ENCODE peak calls at places on chromosomes 1 and 21, in ten cellular contexts. One of them, this sample, is unnamed.

GRCh38 chr1:235873045-235873444 is 6.3 kb upstream of the LYST start:
- ATAC-seq in PC-3: no peak
- ATAC-seq in activated naive CD8-positive, alpha-beta T cell treated with anti-CD3 and anti-CD28 coated beads, Interleukin-2, amount 50 U/mL, for 24 hours: peak
- ATAC-seq in GM23338: no peak
- ATAC-seq in lower lobe of right lung: no peak
- ATAC-seq in right lobe of liver: no peak
- ATAC-seq in gastroesophageal sphincter: no peak
- ATAC-seq in activated naive CD4-positive, alpha-beta T cell treated with anti-CD3 and anti-CD28 coated beads, Interleukin-2, amount 50 U/mL, for 72 hours: peak
- ATAC-seq in activated T-cell treated with anti-CD3 and anti-CD28 coated beads, Interleukin-2, amount 50 U/mL, for 4 hours: peak
- ATAC-seq in naive thymus-derived CD8-positive, alpha-beta T cell: no peak
- ATAC-seq in this sample: peak

GRCh38 chr1:906532-907420 is 16.9 kb upstream of the SAMD11 start:
- ATAC-seq in PC-3: peak
- ATAC-seq in activated naive CD8-positive, alpha-beta T cell treated with anti-CD3 and anti-CD28 coated beads, Interleukin-2, amount 50 U/mL, for 24 hours: peak
- ATAC-seq in GM23338: peak
- ATAC-seq in lower lobe of right lung: peak
- ATAC-seq in right lobe of liver: peak
- ATAC-seq in gastroesophageal sphincter: no peak
- ATAC-seq in activated naive CD4-positive, alpha-beta T cell treated with anti-CD3 and anti-CD28 coated beads, Interleukin-2, amount 50 U/mL, for 72 hours: peak
- ATAC-seq in activated T-cell treated with anti-CD3 and anti-CD28 coated beads, Interleukin-2, amount 50 U/mL, for 4 hours: peak
- ATAC-seq in naive thymus-derived CD8-positive, alpha-beta T cell: no peak
- ATAC-seq in this sample: no peak

GRCh38 chr1:231866392-231867331 is 240.1 kb downstream of the DISC1 start:
- ATAC-seq in PC-3: peak
- ATAC-seq in activated naive CD8-positive, alpha-beta T cell treated with anti-CD3 and anti-CD28 coated beads, Interleukin-2, amount 50 U/mL, for 24 hours: no peak
- ATAC-seq in GM23338: peak
- ATAC-seq in lower lobe of right lung: peak
- ATAC-seq in right lobe of liver: peak
- ATAC-seq in gastroesophageal sphincter: peak
- ATAC-seq in activated naive CD4-positive, alpha-beta T cell treated with anti-CD3 and anti-CD28 coated beads, Interleukin-2, amount 50 U/mL, for 72 hours: no peak
- ATAC-seq in activated T-cell treated with anti-CD3 and anti-CD28 coated beads, Interleukin-2, amount 50 U/mL, for 4 hours: no peak
- ATAC-seq in naive thymus-derived CD8-positive, alpha-beta T cell: peak
- ATAC-seq in this sample: no peak

GRCh38 chr1:207972350-207972749 is 61.4 kb upstream of the CD34 start:
- ATAC-seq in PC-3: no peak
- ATAC-seq in activated naive CD8-positive, alpha-beta T cell treated with anti-CD3 and anti-CD28 coated beads, Interleukin-2, amount 50 U/mL, for 24 hours: no peak
- ATAC-seq in GM23338: no peak
- ATAC-seq in lower lobe of right lung: peak
- ATAC-seq in right lobe of liver: no peak
- ATAC-seq in gastroesophageal sphincter: peak
- ATAC-seq in activated naive CD4-positive, alpha-beta T cell treated with anti-CD3 and anti-CD28 coated beads, Interleukin-2, amount 50 U/mL, for 72 hours: no peak
- ATAC-seq in activated T-cell treated with anti-CD3 and anti-CD28 coated beads, Interleukin-2, amount 50 U/mL, for 4 hours: no peak
- ATAC-seq in naive thymus-derived CD8-positive, alpha-beta T cell: no peak
- ATAC-seq in this sample: no peak

GRCh38 chr1:89545264-89546038 is 20.8 kb downstream of the LRRC8B start:
- ATAC-seq in PC-3: no peak
- ATAC-seq in activated naive CD8-positive, alpha-beta T cell treated with anti-CD3 and anti-CD28 coated beads, Interleukin-2, amount 50 U/mL, for 24 hours: peak
- ATAC-seq in GM23338: no peak
- ATAC-seq in lower lobe of right lung: no peak
- ATAC-seq in right lobe of liver: peak
- ATAC-seq in gastroesophageal sphincter: no peak
- ATAC-seq in activated naive CD4-positive, alpha-beta T cell treated with anti-CD3 and anti-CD28 coated beads, Interleukin-2, amount 50 U/mL, for 72 hours: peak
- ATAC-seq in activated T-cell treated with anti-CD3 and anti-CD28 coated beads, Interleukin-2, amount 50 U/mL, for 4 hours: peak
- ATAC-seq in naive thymus-derived CD8-positive, alpha-beta T cell: peak
- ATAC-seq in this sample: peak

GRCh38 chr1:100734716-100735115 is 15.2 kb downstream of the VCAM1 start:
- ATAC-seq in PC-3: no peak
- ATAC-seq in activated naive CD8-positive, alpha-beta T cell treated with anti-CD3 and anti-CD28 coated beads, Interleukin-2, amount 50 U/mL, for 24 hours: no peak
- ATAC-seq in GM23338: no peak
- ATAC-seq in lower lobe of right lung: no peak
- ATAC-seq in right lobe of liver: no peak
- ATAC-seq in gastroesophageal sphincter: peak
- ATAC-seq in activated naive CD4-positive, alpha-beta T cell treated with anti-CD3 and anti-CD28 coated beads, Interleukin-2, amount 50 U/mL, for 72 hours: no peak
- ATAC-seq in activated T-cell treated with anti-CD3 and anti-CD28 coated beads, Interleukin-2, amount 50 U/mL, for 4 hours: no peak
- ATAC-seq in naive thymus-derived CD8-positive, alpha-beta T cell: no peak
- ATAC-seq in this sample: no peak

GRCh38 chr1:109997204-109997866 is 12.8 kb downstream of the AHCYL1 start:
- ATAC-seq in PC-3: peak
- ATAC-seq in activated naive CD8-positive, alpha-beta T cell treated with anti-CD3 and anti-CD28 coated beads, Interleukin-2, amount 50 U/mL, for 24 hours: no peak
- ATAC-seq in GM23338: no peak
- ATAC-seq in lower lobe of right lung: no peak
- ATAC-seq in right lobe of liver: no peak
- ATAC-seq in gastroesophageal sphincter: no peak
- ATAC-seq in activated naive CD4-positive, alpha-beta T cell treated with anti-CD3 and anti-CD28 coated beads, Interleukin-2, amount 50 U/mL, for 72 hours: no peak
- ATAC-seq in activated T-cell treated with anti-CD3 and anti-CD28 coated beads, Interleukin-2, amount 50 U/mL, for 4 hours: no peak
- ATAC-seq in naive thymus-derived CD8-positive, alpha-beta T cell: no peak
- ATAC-seq in this sample: no peak

GRCh38 chr21:17537299-17537698 is 24.5 kb downstream of the CXADR start:
- ATAC-seq in PC-3: peak
- ATAC-seq in activated naive CD8-positive, alpha-beta T cell treated with anti-CD3 and anti-CD28 coated beads, Interleukin-2, amount 50 U/mL, for 24 hours: no peak
- ATAC-seq in GM23338: no peak
- ATAC-seq in lower lobe of right lung: no peak
- ATAC-seq in right lobe of liver: no peak
- ATAC-seq in gastroesophageal sphincter: no peak
- ATAC-seq in activated naive CD4-positive, alpha-beta T cell treated with anti-CD3 and anti-CD28 coated beads, Interleukin-2, amount 50 U/mL, for 72 hours: no peak
- ATAC-seq in activated T-cell treated with anti-CD3 and anti-CD28 coated beads, Interleukin-2, amount 50 U/mL, for 4 hours: no peak
- ATAC-seq in naive thymus-derived CD8-positive, alpha-beta T cell: no peak
- ATAC-seq in this sample: no peak

GRCh38 chr1:12182410-12182946 is 15.7 kb downstream of the TNFRSF1B start:
- ATAC-seq in PC-3: no peak
- ATAC-seq in activated naive CD8-positive, alpha-beta T cell treated with anti-CD3 and anti-CD28 coated beads, Interleukin-2, amount 50 U/mL, for 24 hours: no peak
- ATAC-seq in GM23338: no peak
- ATAC-seq in lower lobe of right lung: no peak
- ATAC-seq in right lobe of liver: no peak
- ATAC-seq in gastroesophageal sphincter: no peak
- ATAC-seq in activated naive CD4-positive, alpha-beta T cell treated with anti-CD3 and anti-CD28 coated beads, Interleukin-2, amount 50 U/mL, for 72 hours: no peak
- ATAC-seq in activated T-cell treated with anti-CD3 and anti-CD28 coated beads, Interleukin-2, amount 50 U/mL, for 4 hours: no peak
- ATAC-seq in naive thymus-derived CD8-positive, alpha-beta T cell: no peak
- ATAC-seq in this sample: no peak

GRCh38 chr21:35352066-35352770 is 303.1 kb upstream of the RUNX1 start:
- ATAC-seq in PC-3: no peak
- ATAC-seq in activated naive CD8-positive, alpha-beta T cell treated with anti-CD3 and anti-CD28 coated beads, Interleukin-2, amount 50 U/mL, for 24 hours: peak
- ATAC-seq in GM23338: no peak
- ATAC-seq in lower lobe of right lung: no peak
- ATAC-seq in right lobe of liver: no peak
- ATAC-seq in gastroesophageal sphincter: no peak
- ATAC-seq in activated naive CD4-positive, alpha-beta T cell treated with anti-CD3 and anti-CD28 coated beads, Interleukin-2, amount 50 U/mL, for 72 hours: peak
- ATAC-seq in activated T-cell treated with anti-CD3 and anti-CD28 coated beads, Interleukin-2, amount 50 U/mL, for 4 hours: peak
- ATAC-seq in naive thymus-derived CD8-positive, alpha-beta T cell: no peak
- ATAC-seq in this sample: peak

GRCh38 chr1:22969224-22969829 is 3.3 kb downstream of the LACTBL1 start:
- ATAC-seq in PC-3: peak
- ATAC-seq in activated naive CD8-positive, alpha-beta T cell treated with anti-CD3 and anti-CD28 coated beads, Interleukin-2, amount 50 U/mL, for 24 hours: no peak
- ATAC-seq in GM23338: no peak
- ATAC-seq in lower lobe of right lung: peak
- ATAC-seq in right lobe of liver: no peak
- ATAC-seq in gastroesophageal sphincter: peak
- ATAC-seq in activated naive CD4-positive, alpha-beta T cell treated with anti-CD3 and anti-CD28 coated beads, Interleukin-2, amount 50 U/mL, for 72 hours: no peak
- ATAC-seq in activated T-cell treated with anti-CD3 and anti-CD28 coated beads, Interleukin-2, amount 50 U/mL, for 4 hours: no peak
- ATAC-seq in naive thymus-derived CD8-positive, alpha-beta T cell: no peak
- ATAC-seq in this sample: no peak

GRCh38 chr1:19353596-19353995 is 41.5 kb downstream of the SLC66A1 start:
- ATAC-seq in PC-3: no peak
- ATAC-seq in activated naive CD8-positive, alpha-beta T cell treated with anti-CD3 and anti-CD28 coated beads, Interleukin-2, amount 50 U/mL, for 24 hours: no peak
- ATAC-seq in GM23338: peak
- ATAC-seq in lower lobe of right lung: no peak
- ATAC-seq in right lobe of liver: no peak
- ATAC-seq in gastroesophageal sphincter: no peak
- ATAC-seq in activated naive CD4-positive, alpha-beta T cell treated with anti-CD3 and anti-CD28 coated beads, Interleukin-2, amount 50 U/mL, for 72 hours: peak
- ATAC-seq in activated T-cell treated with anti-CD3 and anti-CD28 coated beads, Interleukin-2, amount 50 U/mL, for 4 hours: no peak
- ATAC-seq in naive thymus-derived CD8-positive, alpha-beta T cell: no peak
- ATAC-seq in this sample: no peak

GRCh38 chr1:155801149-155801548 is 55.9 kb downstream of the GON4L start:
- ATAC-seq in PC-3: peak
- ATAC-seq in activated naive CD8-positive, alpha-beta T cell treated with anti-CD3 and anti-CD28 coated beads, Interleukin-2, amount 50 U/mL, for 24 hours: peak
- ATAC-seq in GM23338: no peak
- ATAC-seq in lower lobe of right lung: no peak
- ATAC-seq in right lobe of liver: no peak
- ATAC-seq in gastroesophageal sphincter: no peak
- ATAC-seq in activated naive CD4-positive, alpha-beta T cell treated with anti-CD3 and anti-CD28 coated beads, Interleukin-2, amount 50 U/mL, for 72 hours: peak
- ATAC-seq in activated T-cell treated with anti-CD3 and anti-CD28 coated beads, Interleukin-2, amount 50 U/mL, for 4 hours: peak
- ATAC-seq in naive thymus-derived CD8-positive, alpha-beta T cell: no peak
- ATAC-seq in this sample: peak

GRCh38 chr1:154575951-154576566 is 8.5 kb downstream of the CHRNB2 start:
- ATAC-seq in PC-3: no peak
- ATAC-seq in activated naive CD8-positive, alpha-beta T cell treated with anti-CD3 and anti-CD28 coated beads, Interleukin-2, amount 50 U/mL, for 24 hours: no peak
- ATAC-seq in GM23338: no peak
- ATAC-seq in lower lobe of right lung: no peak
- ATAC-seq in right lobe of liver: no peak
- ATAC-seq in gastroesophageal sphincter: no peak
- ATAC-seq in activated naive CD4-positive, alpha-beta T cell treated with anti-CD3 and anti-CD28 coated beads, Interleukin-2, amount 50 U/mL, for 72 hours: no peak
- ATAC-seq in activated T-cell treated with anti-CD3 and anti-CD28 coated beads, Interleukin-2, amount 50 U/mL, for 4 hours: no peak
- ATAC-seq in naive thymus-derived CD8-positive, alpha-beta T cell: no peak
- ATAC-seq in this sample: no peak

GRCh38 chr1:82090104-82090503 is 289.4 kb downstream of the ADGRL2 start:
- ATAC-seq in PC-3: no peak
- ATAC-seq in activated naive CD8-positive, alpha-beta T cell treated with anti-CD3 and anti-CD28 coated beads, Interleukin-2, amount 50 U/mL, for 24 hours: no peak
- ATAC-seq in GM23338: no peak
- ATAC-seq in lower lobe of right lung: no peak
- ATAC-seq in right lobe of liver: no peak
- ATAC-seq in gastroesophageal sphincter: no peak
- ATAC-seq in activated naive CD4-positive, alpha-beta T cell treated with anti-CD3 and anti-CD28 coated beads, Interleukin-2, amount 50 U/mL, for 72 hours: no peak
- ATAC-seq in activated T-cell treated with anti-CD3 and anti-CD28 coated beads, Interleukin-2, amount 50 U/mL, for 4 hours: no peak
- ATAC-seq in naive thymus-derived CD8-positive, alpha-beta T cell: no peak
- ATAC-seq in this sample: no peak

GRCh38 chr1:201039876-201040275 is 16.4 kb upstream of the KIF21B start:
- ATAC-seq in PC-3: no peak
- ATAC-seq in activated naive CD8-positive, alpha-beta T cell treated with anti-CD3 and anti-CD28 coated beads, Interleukin-2, amount 50 U/mL, for 24 hours: no peak
- ATAC-seq in GM23338: no peak
- ATAC-seq in lower lobe of right lung: no peak
- ATAC-seq in right lobe of liver: no peak
- ATAC-seq in gastroesophageal sphincter: no peak
- ATAC-seq in activated naive CD4-positive, alpha-beta T cell treated with anti-CD3 and anti-CD28 coated beads, Interleukin-2, amount 50 U/mL, for 72 hours: no peak
- ATAC-seq in activated T-cell treated with anti-CD3 and anti-CD28 coated beads, Interleukin-2, amount 50 U/mL, for 4 hours: no peak
- ATAC-seq in naive thymus-derived CD8-positive, alpha-beta T cell: no peak
- ATAC-seq in this sample: no peak

GRCh38 chr1:246790833-246791232 is 66.6 kb downstream of the SCCPDH start:
- ATAC-seq in PC-3: no peak
- ATAC-seq in activated naive CD8-positive, alpha-beta T cell treated with anti-CD3 and anti-CD28 coated beads, Interleukin-2, amount 50 U/mL, for 24 hours: no peak
- ATAC-seq in GM23338: no peak
- ATAC-seq in lower lobe of right lung: no peak
- ATAC-seq in right lobe of liver: no peak
- ATAC-seq in gastroesophageal sphincter: no peak
- ATAC-seq in activated naive CD4-positive, alpha-beta T cell treated with anti-CD3 and anti-CD28 coated beads, Interleukin-2, amount 50 U/mL, for 72 hours: no peak
- ATAC-seq in activated T-cell treated with anti-CD3 and anti-CD28 coated beads, Interleukin-2, amount 50 U/mL, for 4 hours: no peak
- ATAC-seq in naive thymus-derived CD8-positive, alpha-beta T cell: no peak
- ATAC-seq in this sample: no peak

GRCh38 chr21:46483300-46484295 is 24.9 kb downstream of the DIP2A start:
- ATAC-seq in PC-3: peak
- ATAC-seq in activated naive CD8-positive, alpha-beta T cell treated with anti-CD3 and anti-CD28 coated beads, Interleukin-2, amount 50 U/mL, for 24 hours: no peak
- ATAC-seq in GM23338: peak
- ATAC-seq in lower lobe of right lung: no peak
- ATAC-seq in right lobe of liver: no peak
- ATAC-seq in gastroesophageal sphincter: no peak
- ATAC-seq in activated naive CD4-positive, alpha-beta T cell treated with anti-CD3 and anti-CD28 coated beads, Interleukin-2, amount 50 U/mL, for 72 hours: peak
- ATAC-seq in activated T-cell treated with anti-CD3 and anti-CD28 coated beads, Interleukin-2, amount 50 U/mL, for 4 hours: no peak
- ATAC-seq in naive thymus-derived CD8-positive, alpha-beta T cell: no peak
- ATAC-seq in this sample: peak

GRCh38 chr1:95249929-95250328 is 15.9 kb downstream of the RWDD3 start:
- ATAC-seq in PC-3: no peak
- ATAC-seq in activated naive CD8-positive, alpha-beta T cell treated with anti-CD3 and anti-CD28 coated beads, Interleukin-2, amount 50 U/mL, for 24 hours: no peak
- ATAC-seq in GM23338: no peak
- ATAC-seq in lower lobe of right lung: no peak
- ATAC-seq in right lobe of liver: no peak
- ATAC-seq in gastroesophageal sphincter: no peak
- ATAC-seq in activated naive CD4-positive, alpha-beta T cell treated with anti-CD3 and anti-CD28 coated beads, Interleukin-2, amount 50 U/mL, for 72 hours: no peak
- ATAC-seq in activated T-cell treated with anti-CD3 and anti-CD28 coated beads, Interleukin-2, amount 50 U/mL, for 4 hours: no peak
- ATAC-seq in naive thymus-derived CD8-positive, alpha-beta T cell: no peak
- ATAC-seq in this sample: no peak

GRCh38 chr21:38247738-38248509 is 8.9 kb upstream of the KCNJ15 start:
- ATAC-seq in PC-3: no peak
- ATAC-seq in activated naive CD8-positive, alpha-beta T cell treated with anti-CD3 and anti-CD28 coated beads, Interleukin-2, amount 50 U/mL, for 24 hours: no peak
- ATAC-seq in GM23338: no peak
- ATAC-seq in lower lobe of right lung: peak
- ATAC-seq in right lobe of liver: no peak
- ATAC-seq in gastroesophageal sphincter: no peak
- ATAC-seq in activated naive CD4-positive, alpha-beta T cell treated with anti-CD3 and anti-CD28 coated beads, Interleukin-2, amount 50 U/mL, for 72 hours: no peak
- ATAC-seq in activated T-cell treated with anti-CD3 and anti-CD28 coated beads, Interleukin-2, amount 50 U/mL, for 4 hours: no peak
- ATAC-seq in naive thymus-derived CD8-positive, alpha-beta T cell: no peak
- ATAC-seq in this sample: no peak

GRCh38 chr1:177443003-177443402 is 272.2 kb downstream of the BRINP2 start:
- ATAC-seq in PC-3: no peak
- ATAC-seq in activated naive CD8-positive, alpha-beta T cell treated with anti-CD3 and anti-CD28 coated beads, Interleukin-2, amount 50 U/mL, for 24 hours: no peak
- ATAC-seq in GM23338: no peak
- ATAC-seq in lower lobe of right lung: no peak
- ATAC-seq in right lobe of liver: no peak
- ATAC-seq in gastroesophageal sphincter: no peak
- ATAC-seq in activated naive CD4-positive, alpha-beta T cell treated with anti-CD3 and anti-CD28 coated beads, Interleukin-2, amount 50 U/mL, for 72 hours: no peak
- ATAC-seq in activated T-cell treated with anti-CD3 and anti-CD28 coated beads, Interleukin-2, amount 50 U/mL, for 4 hours: no peak
- ATAC-seq in naive thymus-derived CD8-positive, alpha-beta T cell: no peak
- ATAC-seq in this sample: no peak

GRCh38 chr1:19792237-19793002 is 7.3 kb downstream of the TMCO4 start:
- ATAC-seq in PC-3: no peak
- ATAC-seq in activated naive CD8-positive, alpha-beta T cell treated with anti-CD3 and anti-CD28 coated beads, Interleukin-2, amount 50 U/mL, for 24 hours: no peak
- ATAC-seq in GM23338: no peak
- ATAC-seq in lower lobe of right lung: no peak
- ATAC-seq in right lobe of liver: no peak
- ATAC-seq in gastroesophageal sphincter: no peak
- ATAC-seq in activated naive CD4-positive, alpha-beta T cell treated with anti-CD3 and anti-CD28 coated beads, Interleukin-2, amount 50 U/mL, for 72 hours: no peak
- ATAC-seq in activated T-cell treated with anti-CD3 and anti-CD28 coated beads, Interleukin-2, amount 50 U/mL, for 4 hours: no peak
- ATAC-seq in naive thymus-derived CD8-positive, alpha-beta T cell: no peak
- ATAC-seq in this sample: no peak

GRCh38 chr21:32315511-32316362 is 17.1 kb downstream of the MRAP start:
- ATAC-seq in PC-3: peak
- ATAC-seq in activated naive CD8-positive, alpha-beta T cell treated with anti-CD3 and anti-CD28 coated beads, Interleukin-2, amount 50 U/mL, for 24 hours: no peak
- ATAC-seq in GM23338: no peak
- ATAC-seq in lower lobe of right lung: no peak
- ATAC-seq in right lobe of liver: no peak
- ATAC-seq in gastroesophageal sphincter: no peak
- ATAC-seq in activated naive CD4-positive, alpha-beta T cell treated with anti-CD3 and anti-CD28 coated beads, Interleukin-2, amount 50 U/mL, for 72 hours: no peak
- ATAC-seq in activated T-cell treated with anti-CD3 and anti-CD28 coated beads, Interleukin-2, amount 50 U/mL, for 4 hours: no peak
- ATAC-seq in naive thymus-derived CD8-positive, alpha-beta T cell: no peak
- ATAC-seq in this sample: no peak

GRCh38 chr1:152861374-152861773 is 1.6 kb downstream of the LCE7A start:
- ATAC-seq in PC-3: no peak
- ATAC-seq in activated naive CD8-positive, alpha-beta T cell treated with anti-CD3 and anti-CD28 coated beads, Interleukin-2, amount 50 U/mL, for 24 hours: no peak
- ATAC-seq in GM23338: no peak
- ATAC-seq in lower lobe of right lung: no peak
- ATAC-seq in right lobe of liver: no peak
- ATAC-seq in gastroesophageal sphincter: no peak
- ATAC-seq in activated naive CD4-positive, alpha-beta T cell treated with anti-CD3 and anti-CD28 coated beads, Interleukin-2, amount 50 U/mL, for 72 hours: no peak
- ATAC-seq in activated T-cell treated with anti-CD3 and anti-CD28 coated beads, Interleukin-2, amount 50 U/mL, for 4 hours: no peak
- ATAC-seq in naive thymus-derived CD8-positive, alpha-beta T cell: no peak
- ATAC-seq in this sample: no peak

GRCh38 chr1:206742702-206743383 is 27.7 kb upstream of the IL19 start:
- ATAC-seq in PC-3: no peak
- ATAC-seq in activated naive CD8-positive, alpha-beta T cell treated with anti-CD3 and anti-CD28 coated beads, Interleukin-2, amount 50 U/mL, for 24 hours: peak
- ATAC-seq in GM23338: no peak
- ATAC-seq in lower lobe of right lung: no peak
- ATAC-seq in right lobe of liver: no peak
- ATAC-seq in gastroesophageal sphincter: no peak
- ATAC-seq in activated naive CD4-positive, alpha-beta T cell treated with anti-CD3 and anti-CD28 coated beads, Interleukin-2, amount 50 U/mL, for 72 hours: no peak
- ATAC-seq in activated T-cell treated with anti-CD3 and anti-CD28 coated beads, Interleukin-2, amount 50 U/mL, for 4 hours: peak
- ATAC-seq in naive thymus-derived CD8-positive, alpha-beta T cell: no peak
- ATAC-seq in this sample: peak

GRCh38 chr1:36614571-36614970 is 131.9 kb upstream of the CSF3R start:
- ATAC-seq in PC-3: no peak
- ATAC-seq in activated naive CD8-positive, alpha-beta T cell treated with anti-CD3 and anti-CD28 coated beads, Interleukin-2, amount 50 U/mL, for 24 hours: no peak
- ATAC-seq in GM23338: no peak
- ATAC-seq in lower lobe of right lung: no peak
- ATAC-seq in right lobe of liver: no peak
- ATAC-seq in gastroesophageal sphincter: no peak
- ATAC-seq in activated naive CD4-positive, alpha-beta T cell treated with anti-CD3 and anti-CD28 coated beads, Interleukin-2, amount 50 U/mL, for 72 hours: no peak
- ATAC-seq in activated T-cell treated with anti-CD3 and anti-CD28 coated beads, Interleukin-2, amount 50 U/mL, for 4 hours: no peak
- ATAC-seq in naive thymus-derived CD8-positive, alpha-beta T cell: no peak
- ATAC-seq in this sample: no peak

GRCh38 chr1:203075249-203076030 is 10.4 kb downstream of the MYOG start:
- ATAC-seq in PC-3: no peak
- ATAC-seq in activated naive CD8-positive, alpha-beta T cell treated with anti-CD3 and anti-CD28 coated beads, Interleukin-2, amount 50 U/mL, for 24 hours: peak
- ATAC-seq in GM23338: peak
- ATAC-seq in lower lobe of right lung: peak
- ATAC-seq in right lobe of liver: peak
- ATAC-seq in gastroesophageal sphincter: no peak
- ATAC-seq in activated naive CD4-positive, alpha-beta T cell treated with anti-CD3 and anti-CD28 coated beads, Interleukin-2, amount 50 U/mL, for 72 hours: peak
- ATAC-seq in activated T-cell treated with anti-CD3 and anti-CD28 coated beads, Interleukin-2, amount 50 U/mL, for 4 hours: peak
- ATAC-seq in naive thymus-derived CD8-positive, alpha-beta T cell: peak
- ATAC-seq in this sample: peak

GRCh38 chr1:98903261-98903660 is 101.4 kb downstream of the PLPPR5 start:
- ATAC-seq in PC-3: peak
- ATAC-seq in activated naive CD8-positive, alpha-beta T cell treated with anti-CD3 and anti-CD28 coated beads, Interleukin-2, amount 50 U/mL, for 24 hours: no peak
- ATAC-seq in GM23338: no peak
- ATAC-seq in lower lobe of right lung: no peak
- ATAC-seq in right lobe of liver: no peak
- ATAC-seq in gastroesophageal sphincter: no peak
- ATAC-seq in activated naive CD4-positive, alpha-beta T cell treated with anti-CD3 and anti-CD28 coated beads, Interleukin-2, amount 50 U/mL, for 72 hours: peak
- ATAC-seq in activated T-cell treated with anti-CD3 and anti-CD28 coated beads, Interleukin-2, amount 50 U/mL, for 4 hours: no peak
- ATAC-seq in naive thymus-derived CD8-positive, alpha-beta T cell: no peak
- ATAC-seq in this sample: no peak